ENCODE peak calls at places on chromosome 12, in four cellular contexts. R is fibroblast of lung; D is stimulated activated CD4-positive, alpha-beta T cell treated with anti-CD3 and anti-CD28 coated beads, Interleukin-15, amount 100 ng/mL, for 24 hours; I is HT-29. J is an unnamed sample.

GRCh38 chr12:62400135-62400534 is 66.5 kb upstream of the MON2 start:
- DNase-seq in R (no peak), D (no peak), I (no peak), J (no peak)

GRCh38 chr12:42574879-42575278 is 14.7 kb downstream of the PRICKLE1 start:
- DNase-seq in D (no peak), I (no peak), R (no peak), J (no peak)

GRCh38 chr12:110694330-110694891 is 5.5 kb upstream of the HVCN1 start:
- DNase-seq in R (no peak), D (no peak), I (no peak), J (no peak)

GRCh38 chr12:128551266-128552025 is 272.3 kb downstream of the SLC15A4 start:
- DNase-seq in D (no peak), I (no peak), R (no peak), J (no peak)

GRCh38 chr12:87152841-87153528 is 876.2 kb downstream of the C12orf50 start:
- DNase-seq in D (no peak), I (no peak), R (no peak), J (no peak)

GRCh38 chr12:131788070-131788469 is 40.1 kb upstream of the MMP17 start:
- DNase-seq in I (no peak), R (no peak), D (no peak), J (no peak)

GRCh38 chr12:124396544-124397398 is 101.9 kb downstream of the RFLNA start:
- DNase-seq in R (no peak), D (no peak), I (peak), J (no peak)

GRCh38 chr12:11901687-11902524 is 168.8 kb upstream of the BCL2L14 start:
- DNase-seq in R (no peak), I (no peak), D (peak), J (no peak)

GRCh38 chr12:92027243-92027642 is 118.4 kb downstream of the BTG1 start:
- DNase-seq in R (no peak), D (no peak), I (no peak), J (no peak)

GRCh38 chr12:59803735-59804134 is 207.9 kb downstream of the SLC16A7 start:
- DNase-seq in D (no peak), I (no peak), R (peak), J (no peak)

GRCh38 chr12:58966939-58967338 is 46.6 kb upstream of the LRIG3 start:
- DNase-seq in I (no peak), R (peak), D (no peak), J (no peak)

GRCh38 chr12:68790081-68790951 is 17.7 kb upstream of the MDM2 start:
- DNase-seq in R (no peak), D (no peak), I (no peak), J (no peak)